ENCODE peak calls at places on chromosome 20, in seven cellular contexts. O is HCT116, I is GM12878, C is SK-N-SH, V is K562, A is HepG2, S is H1. E is an unnamed sample.

GRCh38 chr20:36084897-36085617 is 69.5 kb upstream of the EPB41L1 start:
- DNase-seq in O (no peak), I (no peak), C (no peak), V (no peak), A (peak), S (no peak), E (no peak)

GRCh38 chr20:23157741-23158140 is 71.6 kb upstream of the CD93 start:
- DNase-seq in O (no peak), I (no peak), C (no peak), V (no peak), A (no peak), S (no peak), E (no peak)

GRCh38 chr20:15887387-15887786 is 685.9 kb downstream of the KIF16B start:
- DNase-seq in O (no peak), I (no peak), C (no peak), V (no peak), A (no peak), S (no peak), E (no peak)

GRCh38 chr20:34634392-34634791 is 42.5 kb downstream of the PIGU start:
- DNase-seq in O (no peak), I (no peak), C (no peak), V (no peak), A (no peak), S (no peak), E (no peak)

GRCh38 chr20:37935435-37935834 is 32.5 kb downstream of the VSTM2L start:
- DNase-seq in O (no peak), I (no peak), C (no peak), V (no peak), A (no peak), S (no peak), E (no peak)

GRCh38 chr20:58702859-58703648 is 10.5 kb downstream of the NPEPL1 start:
- DNase-seq in O (no peak), I (no peak), C (no peak), V (peak), A (no peak), S (no peak), E (no peak)

GRCh38 chr20:23773127-23773526 is 22.4 kb upstream of the CST1 start:
- DNase-seq in O (no peak), I (no peak), C (no peak), V (no peak), A (no peak), S (no peak), E (no peak)

GRCh38 chr20:46088409-46089075 is 1.2 kb downstream of the NCOA5 start:
- DNase-seq in O (no peak), I (no peak), C (no peak), V (no peak), A (peak), S (no peak), E (peak)

GRCh38 chr20:47620808-47621805 is 119.4 kb downstream of the NCOA3 start:
- DNase-seq in O (peak), I (peak), C (peak), V (peak), A (peak), S (no peak), E (peak)

GRCh38 chr20:47502801-47503239 is 1.1 kb downstream of the NCOA3 start:
- DNase-seq in O (no peak), I (no peak), C (peak), V (no peak), A (peak), S (no peak), E (no peak)

GRCh38 chr20:50172347-50173013 is 18.1 kb upstream of the CEBPB start:
- DNase-seq in O (no peak), I (no peak), C (no peak), V (no peak), A (peak), S (peak), E (peak)
- TF ChIP-seq JUND in O (no peak), I (no peak), C (no peak), V (no peak), A (peak), S (no peak), E (no peak)

DNA sequence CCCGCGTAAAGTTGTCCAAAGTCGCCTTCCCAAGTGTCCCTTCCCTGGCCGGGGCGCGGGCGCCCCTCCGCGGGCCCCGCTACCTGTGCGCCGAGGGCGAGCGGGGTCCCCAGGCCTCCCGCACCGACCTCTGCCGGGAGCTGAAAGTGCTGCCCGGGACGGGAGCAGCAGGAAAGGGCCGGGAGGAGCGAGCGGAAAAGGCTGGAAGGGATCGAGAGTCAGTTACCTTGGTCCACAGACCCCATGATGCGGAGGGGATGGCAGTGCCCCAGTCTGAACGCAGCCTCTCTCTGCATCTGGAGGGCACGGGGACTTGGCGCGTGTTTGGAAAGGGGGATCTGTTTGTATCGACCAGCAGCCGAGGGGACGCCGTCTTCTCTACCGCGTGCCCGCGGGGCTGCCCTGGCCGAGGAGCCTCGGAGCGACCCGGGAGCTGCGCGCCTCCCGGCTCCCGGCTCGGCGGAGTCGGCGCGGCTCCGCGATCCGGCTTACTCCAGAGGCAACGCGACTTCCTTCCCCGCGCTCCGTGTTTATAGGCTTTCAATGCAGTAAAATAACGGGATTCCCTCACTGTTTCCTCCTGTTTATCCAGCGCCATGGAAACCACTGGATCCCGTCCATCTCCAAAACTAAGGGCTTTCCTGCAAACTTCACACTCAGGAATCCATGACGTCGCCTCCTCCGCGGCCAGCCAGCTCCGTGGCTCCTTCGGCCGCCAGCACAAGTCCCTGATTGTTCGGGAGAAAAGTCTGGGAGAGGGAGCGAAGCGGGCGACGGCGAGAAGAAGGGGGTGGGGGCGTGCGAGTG is 20.0 kb upstream of the NFATC2 start:
- DNase-seq in O (peak), I (no peak), C (peak), V (peak), A (no peak), S (no peak), E (peak)
- TF ChIP-seq JUND in O (no peak), I (no peak), C (no peak), V (no peak), A (no peak), S (no peak), E (no peak)

GRCh38 chr20:2713285-2713684 is 20.7 kb downstream of the EBF4 start:
- DNase-seq in O (no peak), I (no peak), C (no peak), V (peak), A (peak), S (no peak), E (no peak)
- TF ChIP-seq JUND in O (no peak), I (no peak), C (no peak), V (no peak), A (no peak), S (no peak), E (no peak)

DNA sequence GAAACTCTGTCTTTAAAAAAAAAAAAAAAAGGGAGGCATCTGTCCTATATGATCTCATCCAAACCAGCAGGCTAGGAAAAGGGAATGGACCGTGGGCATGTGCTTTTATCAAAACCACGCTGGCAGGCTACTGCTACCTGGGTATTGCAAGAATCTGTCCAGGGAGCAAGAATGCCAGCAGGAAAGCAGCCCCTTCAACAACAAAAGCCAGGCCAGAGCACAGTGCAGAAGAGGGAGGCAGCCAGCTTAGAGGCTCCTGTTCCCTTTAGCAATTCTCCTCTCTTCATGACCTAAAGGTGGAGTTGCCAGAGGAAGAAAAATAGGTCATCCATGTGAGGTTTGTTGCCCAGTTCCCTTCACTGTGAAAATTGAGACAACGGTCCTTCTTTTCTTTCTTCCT is 18.2 kb downstream of the TBC1D20 start:
- DNase-seq in O (no peak), I (no peak), C (no peak), V (no peak), A (no peak), S (no peak), E (no peak)
- TF ChIP-seq JUND in O (no peak), I (no peak), C (no peak), V (no peak), A (no peak), S (no peak), E (no peak)

DNA sequence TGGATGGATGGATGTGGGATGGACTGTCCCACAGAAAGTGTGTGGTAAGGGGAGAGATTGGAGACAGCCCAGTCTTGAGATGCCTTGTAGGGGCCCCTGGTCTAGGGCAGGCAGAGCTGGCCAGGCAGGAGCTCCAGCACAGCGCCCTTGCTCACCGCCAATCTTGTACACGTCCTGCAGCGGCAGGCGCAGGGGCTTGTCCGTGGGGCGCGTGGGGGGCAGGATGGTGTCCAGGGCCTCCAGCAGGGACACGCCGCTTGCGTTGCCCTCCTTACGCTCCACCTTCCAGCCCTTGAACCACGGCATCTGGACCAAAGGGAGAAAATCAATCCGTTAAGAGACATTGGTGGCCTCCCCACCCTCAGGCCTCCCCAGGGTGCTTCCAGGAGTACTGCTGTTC is 5.9 kb downstream of the EEF1A2 start:
- DNase-seq in O (no peak), I (no peak), C (no peak), V (no peak), A (no peak), S (no peak), E (no peak)
- TF ChIP-seq JUND in O (no peak), I (no peak), C (no peak), V (no peak), A (no peak), S (no peak), E (no peak)

GRCh38 chr20:4830696-4831095 is 109.0 kb downstream of the PRND start:
- DNase-seq in O (no peak), I (no peak), C (no peak), V (no peak), A (no peak), S (no peak), E (no peak)

GRCh38 chr20:4832469-4832868 is 110.8 kb downstream of the PRND start:
- DNase-seq in O (no peak), I (no peak), C (no peak), V (no peak), A (no peak), S (no peak), E (no peak)

GRCh38 chr20:4830212-4830607 is 108.5 kb downstream of the PRND start:
- DNase-seq in O (no peak), I (no peak), C (no peak), V (no peak), A (no peak), S (no peak), E (no peak)

GRCh38 chr20:4828830-4829493 is 107.3 kb downstream of the PRND start:
- DNase-seq in O (no peak), I (no peak), C (no peak), V (no peak), A (no peak), S (no peak), E (no peak)

GRCh38 chr20:4829494-4830211 is 107.9 kb downstream of the PRND start:
- DNase-seq in O (no peak), I (no peak), C (no peak), V (no peak), A (no peak), S (no peak), E (no peak)
- TF ChIP-seq JUND in O (no peak), I (no peak), C (no peak), V (no peak), A (no peak), S (no peak), E (no peak)

E was measured in T47D.